ENCODE peak calls at places on chromosome 14, in eight cellular contexts. H is neural progenitor cell; V is activated CD8-positive, alpha-beta T cell treated with anti-CD3 and anti-CD28 coated beads for 36 hours; C is astrocyte of the cerebellum; I is right lobe of liver; G is AG09319; M is GM13977; Y is HL-60. S is an unnamed sample.

GRCh38 chr14:64880382-64881121 is 845 bp upstream of the SPTB start:
- DNase-seq in H (peak; percentile 86), V (peak; percentile 73), C (no peak), I (peak; percentile 75), G (no peak), M (peak; percentile 81), Y (no peak), S (no peak)

GRCh38 chr14:59510001-59510400 is 25.7 kb downstream of the JKAMP start:
- DNase-seq in H (no peak), V (no peak), C (no peak), I (no peak), G (no peak), M (no peak), Y (no peak), S (no peak)

GRCh38 chr14:31843361-31844091 is 233.6 kb upstream of the ARHGAP5 start:
- DNase-seq in H (no peak), V (no peak), C (no peak), I (no peak), G (no peak), M (no peak), Y (no peak), S (no peak)

GRCh38 chr14:55122441-55122986 is 6.5 kb upstream of the LGALS3 start:
- DNase-seq in H (no peak), V (no peak), C (no peak), I (no peak), G (no peak), M (no peak), Y (no peak), S (no peak)

GRCh38 chr14:84029720-84030119 is 1500.2 kb upstream of the FLRT2 start:
- DNase-seq in H (no peak), V (no peak), C (no peak), I (no peak), G (no peak), M (no peak), Y (no peak), S (no peak)

GRCh38 chr14:45426685-45427282 is 173.8 kb upstream of the MIS18BP1 start:
- DNase-seq in H (peak; percentile 75), V (no peak), C (peak; percentile 19), I (no peak), G (peak; percentile 0), M (peak; percentile 22), Y (peak; percentile 20), S (no peak)

GRCh38 chr14:52086755-52087154 is 17.9 kb upstream of the NID2 start:
- DNase-seq in H (no peak), V (no peak), C (no peak), I (no peak), G (no peak), M (no peak), Y (no peak), S (no peak)

GRCh38 chr14:23626946-23627345 is 9.2 kb upstream of the DHRS2 start:
- DNase-seq in H (no peak), V (no peak), C (no peak), I (no peak), G (no peak), M (no peak), Y (no peak), S (no peak)

GRCh38 chr14:51999084-51999483 is 9.7 kb downstream of the RTRAF start:
- DNase-seq in H (no peak), V (no peak), C (no peak), I (no peak), G (no peak), M (no peak), Y (no peak), S (no peak)

GRCh38 chr14:72588521-72588920 is 305.4 kb downstream of the DPF3 start:
- DNase-seq in H (no peak), V (no peak), C (no peak), I (no peak), G (no peak), M (no peak), Y (no peak), S (no peak)

GRCh38 chr14:95548328-95548929 is 13.6 kb downstream of the GLRX5 start:
- DNase-seq in H (no peak), V (no peak), C (no peak), I (no peak), G (no peak), M (no peak), Y (no peak), S (no peak)

GRCh38 chr14:23483216-23483854 is 13.8 kb downstream of the NGDN start:
- DNase-seq in H (peak; percentile 87), V (peak; percentile 23), C (no peak), I (no peak), G (no peak), M (peak; percentile 18), Y (no peak), S (no peak)

GRCh38 chr14:73589128-73589527 is 2.5 kb upstream of the ACOT4 start:
- DNase-seq in H (no peak), V (no peak), C (no peak), I (no peak), G (no peak), M (no peak), Y (no peak), S (no peak)

GRCh38 chr14:90519262-90519920 is 122.6 kb downstream of the CALM1 start:
- DNase-seq in H (no peak), V (no peak), C (no peak), I (no peak), G (no peak), M (no peak), Y (no peak), S (no peak)
- TF ChIP-seq CTCF in H (no peak), V (no peak), C (no peak), I (no peak), G (no peak), M (no peak), Y (no peak), S (no peak)

DNA sequence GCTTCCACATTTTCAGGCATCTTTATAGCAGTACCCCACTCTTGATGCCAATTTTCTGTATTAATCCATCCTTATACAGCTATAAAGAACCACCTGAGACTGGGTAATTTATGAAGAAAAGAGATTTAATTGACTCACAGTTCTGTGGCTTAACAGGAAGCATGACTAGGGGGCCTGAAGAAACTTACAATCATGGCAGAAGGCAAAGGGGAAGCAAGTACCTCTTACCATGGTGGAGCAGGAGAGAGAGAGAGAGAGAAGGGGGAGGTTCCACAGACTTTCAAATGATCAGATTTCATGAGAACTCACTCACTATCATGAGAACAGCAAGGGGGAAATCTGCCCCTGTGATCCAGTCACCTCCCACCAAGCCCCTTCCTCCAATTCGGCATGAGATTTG is 84.4 kb downstream of the SLC24A4 start:
- DNase-seq in H (no peak), V (no peak), C (no peak), I (no peak), G (no peak), M (no peak), Y (peak; percentile 71), S (no peak)
- TF ChIP-seq CTCF in H (no peak), V (no peak), C (no peak), I (no peak), G (no peak), M (no peak), Y (no peak), S (no peak)

GRCh38 chr14:104339829-104340228 is 201.4 kb downstream of the KIF26A start:
- DNase-seq in H (no peak), V (no peak), C (no peak), I (no peak), G (no peak), M (no peak), Y (no peak), S (no peak)

GRCh38 chr14:104343294-104343625 is 204.9 kb downstream of the KIF26A start:
- DNase-seq in H (no peak), V (no peak), C (no peak), I (peak; percentile 9), G (no peak), M (no peak), Y (no peak), S (no peak)

GRCh38 chr14:104343690-104344640 is 205.6 kb downstream of the KIF26A start:
- DNase-seq in H (peak; percentile 39), V (no peak), C (no peak), I (peak; percentile 11), G (no peak), M (no peak), Y (no peak), S (no peak)

GRCh38 chr14:104342435-104343293 is 204.3 kb downstream of the KIF26A start:
- DNase-seq in H (peak; percentile 68), V (no peak), C (no peak), I (peak; percentile 10), G (no peak), M (no peak), Y (no peak), S (no peak)

GRCh38 chr14:104341532-104342434 is 203.4 kb downstream of the KIF26A start:
- DNase-seq in H (peak; percentile 92), V (peak; percentile 59), C (no peak), I (peak; percentile 70), G (no peak), M (no peak), Y (no peak), S (no peak)
- TF ChIP-seq CTCF in H (peak; percentile 72), V (peak; percentile 59), C (no peak), I (peak; percentile 56), G (no peak), M (peak; percentile 41), Y (no peak), S (peak; percentile 54)

DNA sequence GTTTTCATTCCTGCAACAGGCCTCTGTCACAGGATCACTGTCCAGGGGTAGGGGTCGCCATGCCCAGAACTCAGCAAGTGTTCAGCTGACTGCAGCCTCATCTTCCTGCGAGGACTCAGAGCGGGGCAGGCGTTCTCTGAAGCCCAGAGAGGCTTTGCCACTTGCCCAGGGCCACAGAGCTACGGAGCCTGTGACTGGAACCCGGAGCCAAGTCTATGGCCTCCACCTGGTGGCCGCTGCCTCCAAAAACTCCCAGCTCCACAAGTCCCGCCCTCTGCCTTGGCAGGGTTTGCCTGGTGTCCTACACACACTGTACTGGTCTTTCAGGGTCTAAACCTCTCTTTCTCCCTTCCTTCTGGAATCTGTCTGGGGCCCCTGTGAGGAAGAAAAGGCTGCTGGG is 8.7 kb upstream of the PPP1R13B start:
- DNase-seq in H (peak; percentile 33), V (no peak), C (no peak), I (no peak), G (no peak), M (no peak), Y (no peak), S (no peak)
- TF ChIP-seq CTCF in H (no peak), V (no peak), C (no peak), I (no peak), G (no peak), M (no peak), Y (no peak), S (no peak)

GRCh38 chr14:76015191-76015590 is 29.6 kb downstream of the IFT43 start:
- DNase-seq in H (no peak), V (no peak), C (no peak), I (no peak), G (no peak), M (no peak), Y (no peak), S (no peak)
- TF ChIP-seq CTCF in H (no peak), V (no peak), C (no peak), I (no peak), G (no peak), M (no peak), Y (no peak), S (no peak)

GRCh38 chr14:80356413-80356812 is 145.1 kb upstream of the DIO2 start:
- DNase-seq in H (peak; percentile 49), V (peak; percentile 1), C (no peak), I (no peak), G (no peak), M (no peak), Y (no peak), S (no peak)
- TF ChIP-seq CTCF in H (peak; percentile 66), V (no peak), C (peak; percentile 66), I (no peak), G (peak; percentile 36), M (peak; percentile 1), Y (no peak), S (peak; percentile 61)

S was measured in osteocyte.